ENCODE peak calls at places on chromosomes 2 and 18, in eight cellular contexts. E is CD8-positive, alpha-beta T cell; X is tibial artery; H is heart left ventricle; Z is Panc1; G is Caco-2; L is tibial nerve; M is left ventricle myocardium inferior. K is an unnamed sample.
A peak's percentile ranks its signal among the peaks of the same experiment; 100 is the strongest.

GRCh38 chr2:95379616-95379925 is 22.9 kb upstream of the FAHD2A start:
- DNase-seq in E (no peak), X (no peak), H (no peak), M (no peak), L (no peak), G (peak; percentile 44), Z (no peak), K (no peak)

GRCh38 chr2:115580784-115581183 is 1138.3 kb downstream of the DPP10 start:
- DNase-seq in X (no peak), E (no peak), L (no peak), M (no peak), G (no peak), H (no peak), Z (no peak), K (no peak)

GRCh38 chr2:176488446-176488845 is 219.2 kb downstream of the MTX2 start:
- DNase-seq in E (no peak), H (no peak), M (no peak), G (no peak), Z (no peak), X (no peak), L (no peak), K (no peak)

GRCh38 chr2:237687666-237688065 is 60.3 kb downstream of the LRRFIP1 start:
- DNase-seq in Z (peak; percentile 64), E (peak; percentile 79), G (no peak), X (peak; percentile 98), M (peak; percentile 81), L (peak; percentile 93), H (peak; percentile 93), K (peak; percentile 59)

GRCh38 chr18:40662898-40663437 is 1292.1 kb upstream of the PIK3C3 start:
- DNase-seq in M (no peak), H (no peak), G (no peak), L (no peak), Z (no peak), X (no peak), E (no peak), K (no peak)

GRCh38 chr2:47569658-47570398 is 166.9 kb downstream of the MSH2 start:
- DNase-seq in M (no peak), H (no peak), G (peak; percentile 26), L (no peak), Z (no peak), E (no peak), X (no peak), K (no peak)

GRCh38 chr18:3126457-3127097 is 93.2 kb downstream of the MYOM1 start:
- DNase-seq in X (no peak), M (no peak), G (no peak), L (no peak), Z (no peak), E (no peak), H (no peak), K (no peak)

GRCh38 chr2:113281920-113282746 is 3.4 kb upstream of the PAX8 start:
- DNase-seq in X (no peak), H (no peak), M (no peak), G (no peak), L (no peak), Z (no peak), E (no peak), K (no peak)

GRCh38 chr2:18552351-18553077 is 7.9 kb downstream of the RDH14 start:
- DNase-seq in G (no peak), E (no peak), X (no peak), Z (no peak), L (no peak), M (no peak), H (no peak), K (no peak)

GRCh38 chr2:132798334-132798733 is 128.3 kb upstream of the LYPD1 start:
- DNase-seq in X (no peak), E (no peak), H (no peak), G (no peak), L (no peak), M (no peak), Z (no peak), K (no peak)

GRCh38 chr2:108993095-108993937 is 4.3 kb upstream of the EDAR start:
- DNase-seq in G (no peak), E (no peak), Z (no peak), M (no peak), L (no peak), X (no peak), H (no peak), K (no peak)

GRCh38 chr2:108994250-108994649 is 5.2 kb upstream of the EDAR start:
- DNase-seq in H (no peak), Z (no peak), L (no peak), X (no peak), G (no peak), M (no peak), E (no peak), K (no peak)

GRCh38 chr2:108987111-108987510 is 1.9 kb downstream of the EDAR start:
- DNase-seq in Z (no peak), H (no peak), M (no peak), L (no peak), X (no peak), E (no peak), G (no peak), K (no peak)

GRCh38 chr2:108988076-108988795 is 784 bp downstream of the EDAR start:
- DNase-seq in Z (no peak), E (no peak), H (no peak), X (no peak), G (no peak), L (no peak), M (no peak), K (no peak)

GRCh38 chr2:108988796-108989713 is at the start of gene EDAR:
- DNase-seq in Z (no peak), E (peak; percentile 13), G (peak; percentile 82), M (peak; percentile 23), L (no peak), X (no peak), H (no peak), K (no peak)
- TF ChIP-seq CTCF in Z (peak; percentile 77), E (peak; percentile 51), G (peak; percentile 92), M (peak; percentile 73), L (peak; percentile 25), X (peak; percentile 9), H (peak; percentile 55), K (peak; percentile 65)

GRCh38 chr2:134142341-134142738 is 111.5 kb upstream of the MGAT5 start:
- DNase-seq in E (no peak), L (no peak), H (no peak), M (no peak), G (no peak), X (no peak), Z (no peak), K (no peak)
- H3K4me1 ChIP-seq in E (peaks cover 35% of the 10 kb centered on the region), L (peaks cover 71% of the 10 kb centered on the region), H (peaks cover 21% of the 10 kb centered on the region), M (peaks cover 97% of the 10 kb centered on the region), G (no peaks in the 10 kb centered on the region), X (peaks cover 2% of the 10 kb centered on the region), Z (no peaks in the 10 kb centered on the region), K (peaks cover 4% of the 10 kb centered on the region)

DNA sequence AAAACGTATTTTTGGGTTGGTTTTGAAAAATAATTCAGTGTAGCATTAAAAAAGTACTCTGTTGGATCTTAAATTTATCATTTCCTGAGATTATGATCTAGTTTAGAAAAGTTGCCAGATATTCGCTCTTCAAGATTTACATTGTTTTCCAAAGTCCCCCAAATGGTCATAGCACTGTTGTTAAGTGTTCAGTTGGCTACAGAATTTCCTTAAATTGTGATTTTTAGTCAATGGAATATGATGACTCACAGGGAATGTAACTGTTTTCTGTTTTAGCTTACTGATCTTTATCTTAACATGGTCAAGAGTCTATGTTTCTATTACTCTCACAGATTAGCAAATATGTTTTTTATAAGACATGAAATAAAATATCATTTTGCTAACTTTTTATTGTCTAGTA is 23.2 kb downstream of the PLCL1 start:
- DNase-seq in X (no peak), Z (no peak), E (no peak), G (no peak), M (no peak), H (no peak), L (no peak), K (no peak)
- TF ChIP-seq CTCF in X (no peak), Z (no peak), E (no peak), G (no peak), M (no peak), H (no peak), L (no peak), K (no peak)

GRCh38 chr2:6310186-6310909 is 555.4 kb downstream of the CMPK2 start:
- DNase-seq in L (no peak), Z (no peak), E (no peak), G (no peak), X (no peak), H (no peak), M (no peak), K (no peak)
- H3K4me1 ChIP-seq in L (peaks cover 4% of the 10 kb centered on the region), Z (no peaks in the 10 kb centered on the region), E (no peaks in the 10 kb centered on the region), G (no peaks in the 10 kb centered on the region), X (no peaks in the 10 kb centered on the region), H (no peaks in the 10 kb centered on the region), M (no peaks in the 10 kb centered on the region), K (no peaks in the 10 kb centered on the region)

GRCh38 chr18:76306685-76307292 is 188.3 kb downstream of the ZNF516 start:
- DNase-seq in Z (no peak), E (no peak), H (no peak), X (no peak), M (no peak), L (no peak), G (no peak), K (no peak)
- TF ChIP-seq CTCF in Z (peak; percentile 74), E (no peak), H (no peak), X (no peak), M (no peak), L (no peak), G (no peak), K (no peak)

GRCh38 chr2:28447943-28448737 is 47.7 kb upstream of the PLB1 start:
- DNase-seq in M (no peak), G (no peak), X (no peak), Z (no peak), E (no peak), L (no peak), H (no peak), K (no peak)
- H3K4me1 ChIP-seq in M (peaks cover 13% of the 10 kb centered on the region), G (peaks cover 4% of the 10 kb centered on the region), X (no peaks in the 10 kb centered on the region), Z (peaks cover 5% of the 10 kb centered on the region), E (no peaks in the 10 kb centered on the region), L (peaks cover 18% of the 10 kb centered on the region), H (no peaks in the 10 kb centered on the region), K (no peaks in the 10 kb centered on the region)

DNA sequence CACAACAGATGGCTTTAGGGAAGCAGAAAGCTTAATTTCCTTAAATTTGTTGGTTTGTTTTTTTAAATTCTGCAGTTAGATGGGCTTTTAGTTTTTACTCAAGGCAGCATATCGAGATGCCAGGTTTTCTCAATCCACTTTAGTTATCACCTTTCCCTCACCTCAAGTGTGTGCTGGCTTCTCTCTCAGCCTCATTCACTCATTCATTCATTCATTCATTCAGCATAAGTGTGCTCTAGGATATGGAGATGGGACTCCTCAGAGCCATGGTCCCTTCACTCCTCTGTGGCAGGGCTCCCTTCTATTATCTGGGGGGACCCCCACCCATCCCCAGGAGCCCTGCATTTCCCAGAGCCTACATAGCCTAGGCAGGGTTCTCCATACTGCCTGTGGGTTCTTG is 19.0 kb downstream of the VIL1 start:
- DNase-seq in X (no peak), G (no peak), L (no peak), E (no peak), M (no peak), Z (no peak), H (no peak), K (no peak)
- TF ChIP-seq CTCF in X (no peak), G (no peak), L (no peak), E (no peak), M (no peak), Z (no peak), H (no peak), K (no peak)

K was measured in right lobe of liver.